ENCODE peak calls at places on chromosome 2, in ten cellular contexts. E is NB4, B is aorta, T is tibial nerve, G is progenitor cell of endocrine pancreas, V is kidney tubule cell, P is C1 segment of cervical spinal cord, C is NCI-H69, I is smooth muscle cell of the brain vasculature, H is endothelial cell. W is an unnamed sample.

GRCh38 chr2:144516417-144516980 is 3.4 kb downstream of the ZEB2 start:
- DNase-seq in E (peak), B (peak), T (no peak), G (no peak), V (no peak), P (no peak), C (no peak), I (no peak), H (no peak), W (peak)

GRCh38 chr2:127690696-127691095 is 10.6 kb upstream of the SFT2D3 start:
- DNase-seq in E (no peak), B (no peak), T (no peak), G (no peak), V (no peak), P (no peak), C (no peak), I (no peak), H (no peak), W (no peak)

GRCh38 chr2:234999740-235000425 is 48.1 kb downstream of the SH3BP4 start:
- DNase-seq in E (no peak), B (no peak), T (no peak), G (no peak), V (no peak), P (no peak), C (no peak), I (no peak), H (no peak), W (no peak)

GRCh38 chr2:119549236-119549635 is 5.0 kb downstream of the CFAP221 start:
- DNase-seq in E (no peak), B (no peak), T (no peak), G (no peak), V (peak), P (no peak), C (no peak), I (no peak), H (no peak), W (no peak)

GRCh38 chr2:160996584-160996983 is 163.6 kb upstream of the TANK start:
- DNase-seq in E (no peak), B (no peak), T (no peak), G (no peak), V (no peak), P (no peak), C (no peak), I (no peak), H (no peak), W (no peak)

GRCh38 chr2:172106128-172106961 is 3.6 kb upstream of the DLX2 start:
- DNase-seq in E (peak), B (no peak), T (no peak), G (no peak), V (peak), P (no peak), C (no peak), I (no peak), H (no peak), W (peak)

GRCh38 chr2:1455466-1455865 is 42.2 kb downstream of the TPO start:
- DNase-seq in E (no peak), B (no peak), T (no peak), G (no peak), V (peak), P (no peak), C (no peak), I (no peak), H (no peak), W (no peak)

GRCh38 chr2:2662037-2662846 is 331.2 kb upstream of the MYT1L start:
- DNase-seq in E (no peak), B (peak), T (no peak), G (no peak), V (no peak), P (no peak), C (peak), I (no peak), H (no peak), W (no peak)

GRCh38 chr2:88831071-88831791 is 139.8 kb downstream of the RPIA start:
- DNase-seq in E (no peak), B (no peak), T (no peak), G (no peak), V (peak), P (no peak), C (no peak), I (no peak), H (no peak), W (no peak)

GRCh38 chr2:627926-628560 is 49.2 kb downstream of the TMEM18 start:
- DNase-seq in E (no peak), B (no peak), T (peak), G (no peak), V (no peak), P (no peak), C (no peak), I (no peak), H (no peak), W (no peak)